ENCODE peak calls at places on chromosomes 1 and 21, in five cellular contexts. O is SW480, N is stromal cell of bone marrow, I is T-helper 17 cell, K is psoas muscle. J is an unnamed sample.

GRCh38 chr1:236808564-236809130 is 13.6 kb downstream of the MTR start:
- DNase-seq in I (no peak), O (no peak), K (no peak), N (no peak), J (no peak)

GRCh38 chr1:45550401-45551305 is at the start of gene AKR1A1:
- DNase-seq in O (peak), N (peak), I (peak), K (peak), J (peak)

GRCh38 chr1:39378377-39378776 is 113.1 kb upstream of the BMP8A start:
- DNase-seq in I (no peak), O (peak), N (no peak), K (no peak), J (no peak)

GRCh38 chr1:171902527-171902926 is 61.2 kb downstream of the DNM3 start:
- DNase-seq in I (no peak), N (no peak), K (no peak), O (no peak), J (no peak)

GRCh38 chr1:229229137-229229720 is 41.7 kb upstream of the RAB4A start:
- DNase-seq in O (peak), I (no peak), N (no peak), K (no peak), J (no peak)

GRCh38 chr21:36854391-36854790 is 112.1 kb downstream of the HLCS start:
- DNase-seq in K (no peak), N (no peak), O (peak), I (no peak), J (no peak)

GRCh38 chr1:61171915-61172485 is 89.6 kb downstream of the NFIA start:
- DNase-seq in O (no peak), K (no peak), N (no peak), I (no peak), J (no peak)

GRCh38 chr1:77421504-77422233 is 139.8 kb downstream of the AK5 start:
- DNase-seq in I (no peak), K (no peak), N (no peak), O (no peak), J (no peak)

GRCh38 chr1:227268943-227269342 is 49.3 kb downstream of the CDC42BPA start:
- DNase-seq in O (no peak), K (no peak), N (no peak), I (no peak), J (no peak)

J was measured in effector memory CD4-positive, alpha-beta T cell.